ENCODE peak calls at places on chromosomes 5 and 9, in eight cellular contexts. X is uterus, W is IMR-90, O is adrenal gland, N is heart left ventricle, C is tibial nerve, L is ovary, B is A549. R is an unnamed sample.

GRCh38 chr5:108884736-108885135 is 137.0 kb downstream of the FER start:
- DNase-seq in X (no peak), W (peak), O (no peak), N (peak), C (no peak), L (no peak), B (no peak), R (no peak)

GRCh38 chr5:98905857-98906688 is 22.7 kb downstream of the CHD1 start:
- DNase-seq in X (no peak), W (peak), O (no peak), N (no peak), C (no peak), L (no peak), B (no peak), R (no peak)

GRCh38 chr5:114361724-114362196 is at the start of gene KCNN2:
- DNase-seq in X (peak), W (peak), O (peak), N (peak), C (peak), L (peak), B (peak), R (peak)

GRCh38 chr9:116154976-116155699 is 1.5 kb downstream of the PAPPA start:
- DNase-seq in X (peak), W (peak), O (no peak), N (no peak), C (no peak), L (peak), B (no peak), R (no peak)

GRCh38 chr9:114288233-114289051 is 34.5 kb upstream of the ORM1 start:
- DNase-seq in X (peak), W (peak), O (no peak), N (peak), C (no peak), L (peak), B (peak), R (no peak)

GRCh38 chr9:34985311-34985899 is 4.1 kb upstream of the DNAJB5 start:
- DNase-seq in X (peak), W (peak), O (peak), N (peak), C (peak), L (no peak), B (peak), R (no peak)

GRCh38 chr9:15146121-15146820 is 160.7 kb downstream of the TTC39B start:
- DNase-seq in X (no peak), W (no peak), O (no peak), N (no peak), C (no peak), L (no peak), B (no peak), R (no peak)

GRCh38 chr9:85237478-85237877 is 504.3 kb downstream of the AGTPBP1 start:
- DNase-seq in X (no peak), W (no peak), O (no peak), N (no peak), C (no peak), L (no peak), B (no peak), R (no peak)

GRCh38 chr9:137305788-137306545 is 3.9 kb upstream of the NRARP start:
- DNase-seq in X (peak), W (no peak), O (peak), N (peak), C (no peak), L (no peak), B (no peak), R (no peak)

GRCh38 chr5:106097308-106097707 is 1573.4 kb downstream of the EFNA5 start:
- DNase-seq in X (no peak), W (peak), O (no peak), N (no peak), C (no peak), L (no peak), B (no peak), R (no peak)

GRCh38 chr9:134177624-134178393 is 13.4 kb upstream of the RNU6ATAC start:
- DNase-seq in X (peak), W (no peak), O (no peak), N (no peak), C (no peak), L (no peak), B (no peak), R (peak)

GRCh38 chr5:7540806-7541205 is 144.9 kb downstream of the ADCY2 start:
- DNase-seq in X (no peak), W (no peak), O (no peak), N (no peak), C (no peak), L (no peak), B (no peak), R (no peak)

GRCh38 chr5:116733995-116734716 is 159.5 kb upstream of the SEMA6A start:
- DNase-seq in X (no peak), W (no peak), O (peak), N (no peak), C (no peak), L (no peak), B (no peak), R (no peak)

GRCh38 chr5:178207917-178208280 is 3.6 kb downstream of the HNRNPAB start:
- DNase-seq in X (no peak), W (no peak), O (no peak), N (no peak), C (no peak), L (no peak), B (no peak), R (no peak)
- TF ChIP-seq POLR2A in X (no peak), W (no peak), O (no peak), N (no peak), C (no peak), L (no peak), B (no peak), R (peak)

GRCh38 chr9:127734747-127735529 is at the start of gene TOR2A:
- DNase-seq in X (peak), W (peak), O (peak), N (peak), C (peak), L (peak), B (peak), R (peak)
- TF ChIP-seq POLR2A in X (peak), W (peak), O (peak), N (peak), C (peak), L (peak), B (peak), R (peak)

GRCh38 chr9:88920645-88921044 is 70.6 kb upstream of the S1PR3 start:
- DNase-seq in X (no peak), W (no peak), O (no peak), N (no peak), C (no peak), L (no peak), B (no peak), R (no peak)

GRCh38 chr9:88923653-88924284 is 67.5 kb upstream of the S1PR3 start:
- DNase-seq in X (no peak), W (no peak), O (no peak), N (no peak), C (no peak), L (no peak), B (no peak), R (no peak)

GRCh38 chr9:88927510-88927909 is 63.8 kb upstream of the S1PR3 start:
- DNase-seq in X (no peak), W (no peak), O (no peak), N (no peak), C (no peak), L (no peak), B (no peak), R (no peak)

GRCh38 chr9:88922091-88922490 is 69.2 kb upstream of the S1PR3 start:
- DNase-seq in X (no peak), W (no peak), O (no peak), N (no peak), C (no peak), L (no peak), B (no peak), R (no peak)

DNA sequence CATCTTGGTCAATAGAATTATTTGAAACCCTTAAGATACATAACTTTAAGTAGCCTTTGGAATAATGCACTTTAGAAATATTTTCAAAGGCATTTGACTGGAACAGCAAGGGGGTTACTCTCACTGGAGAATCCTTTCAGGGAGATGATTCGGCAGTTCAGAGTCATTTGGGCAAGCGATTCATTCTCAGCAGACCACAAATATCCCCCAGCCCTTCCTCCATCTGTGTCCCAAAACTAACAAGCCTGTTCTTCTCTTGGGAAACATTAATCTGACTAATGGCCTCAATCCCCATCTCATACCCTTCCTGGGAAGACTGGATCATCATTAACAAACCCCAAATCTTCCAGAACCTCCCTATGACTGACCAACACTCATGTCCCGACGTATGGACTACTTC is 65.8 kb upstream of the S1PR3 start:
- DNase-seq in X (no peak), W (peak), O (no peak), N (no peak), C (no peak), L (no peak), B (no peak), R (no peak)
- TF ChIP-seq POLR2A in X (no peak), W (no peak), O (no peak), N (no peak), C (no peak), L (no peak), B (no peak), R (no peak)

GRCh38 chr5:139748505-139748826 is 47.1 kb upstream of the PSD2 start:
- DNase-seq in X (no peak), W (no peak), O (no peak), N (no peak), C (no peak), L (no peak), B (no peak), R (no peak)

GRCh38 chr5:139745800-139746690 is 49.6 kb upstream of the PSD2 start:
- DNase-seq in X (peak), W (peak), O (peak), N (peak), C (peak), L (peak), B (peak), R (no peak)

GRCh38 chr5:139746691-139747582 is 48.7 kb upstream of the PSD2 start:
- DNase-seq in X (peak), W (peak), O (no peak), N (no peak), C (no peak), L (peak), B (no peak), R (peak)

GRCh38 chr5:139749242-139749641 is 46.4 kb upstream of the PSD2 start:
- DNase-seq in X (no peak), W (no peak), O (no peak), N (no peak), C (no peak), L (no peak), B (no peak), R (no peak)

DNA sequence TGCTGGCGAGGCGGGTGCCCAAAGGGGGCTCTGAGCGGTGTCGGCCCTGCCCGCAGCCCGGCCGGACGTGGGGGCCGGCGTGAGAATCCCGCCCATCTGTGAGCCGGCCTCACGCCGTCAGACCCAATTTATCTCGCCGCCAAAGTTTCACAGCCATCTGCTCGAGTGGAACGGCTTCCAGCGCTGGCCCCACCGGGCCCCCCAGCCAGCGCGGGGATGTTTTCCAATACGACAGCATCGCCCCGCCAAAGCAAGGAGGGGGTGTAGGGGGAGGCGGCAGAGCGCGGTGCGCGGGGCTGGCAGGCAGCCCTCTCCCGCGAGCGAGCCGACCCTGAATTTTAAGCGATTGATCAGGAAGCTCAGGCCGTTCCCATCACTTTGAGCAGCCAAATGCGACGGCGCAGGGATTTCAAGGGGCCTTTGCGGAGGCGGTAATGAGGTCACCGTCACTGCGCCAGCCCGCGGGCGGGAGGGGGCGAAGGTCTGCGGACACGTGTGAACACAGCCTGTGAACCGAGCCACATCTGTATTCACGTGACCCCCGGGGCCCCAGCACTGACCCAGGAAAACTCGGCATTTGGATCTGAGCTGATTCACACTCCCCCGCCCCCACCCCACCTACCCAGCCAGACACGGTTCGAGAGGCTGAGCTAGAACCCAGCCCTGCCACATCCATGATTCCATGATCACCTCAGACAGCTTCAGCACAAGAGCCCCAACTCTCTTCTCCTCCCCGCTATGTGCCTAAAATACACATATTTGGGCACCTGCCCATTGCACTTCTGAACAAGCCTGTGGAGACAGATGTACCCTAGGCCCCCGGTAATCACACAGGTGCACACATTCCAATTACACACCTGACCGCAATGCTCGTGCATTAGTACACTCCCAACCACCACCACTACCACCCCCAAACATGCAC is 47.8 kb upstream of the PSD2 start:
- DNase-seq in X (peak), W (peak), O (no peak), N (peak), C (peak), L (peak), B (no peak), R (no peak)
- TF ChIP-seq POLR2A in X (no peak), W (no peak), O (no peak), N (no peak), C (no peak), L (no peak), B (no peak), R (peak)

GRCh38 chr9:95003694-95004451 is 277.4 kb downstream of the AOPEP start:
- DNase-seq in X (peak), W (peak), O (peak), N (peak), C (peak), L (peak), B (no peak), R (peak)

GRCh38 chr9:95001720-95002119 is 275.2 kb downstream of the AOPEP start:
- DNase-seq in X (no peak), W (no peak), O (no peak), N (no peak), C (no peak), L (no peak), B (no peak), R (no peak)

GRCh38 chr9:95005276-95006141 is 279.0 kb downstream of the AOPEP start:
- DNase-seq in X (no peak), W (no peak), O (no peak), N (no peak), C (no peak), L (no peak), B (no peak), R (peak)

GRCh38 chr9:95007470-95007869 is 281.0 kb downstream of the AOPEP start:
- DNase-seq in X (no peak), W (no peak), O (no peak), N (no peak), C (no peak), L (no peak), B (no peak), R (no peak)

GRCh38 chr9:95004452-95005275 is 278.2 kb downstream of the AOPEP start:
- DNase-seq in X (peak), W (no peak), O (peak), N (peak), C (peak), L (peak), B (no peak), R (peak)
- TF ChIP-seq POLR2A in X (peak), W (no peak), O (no peak), N (peak), C (peak), L (peak), B (peak), R (no peak)

DNA sequence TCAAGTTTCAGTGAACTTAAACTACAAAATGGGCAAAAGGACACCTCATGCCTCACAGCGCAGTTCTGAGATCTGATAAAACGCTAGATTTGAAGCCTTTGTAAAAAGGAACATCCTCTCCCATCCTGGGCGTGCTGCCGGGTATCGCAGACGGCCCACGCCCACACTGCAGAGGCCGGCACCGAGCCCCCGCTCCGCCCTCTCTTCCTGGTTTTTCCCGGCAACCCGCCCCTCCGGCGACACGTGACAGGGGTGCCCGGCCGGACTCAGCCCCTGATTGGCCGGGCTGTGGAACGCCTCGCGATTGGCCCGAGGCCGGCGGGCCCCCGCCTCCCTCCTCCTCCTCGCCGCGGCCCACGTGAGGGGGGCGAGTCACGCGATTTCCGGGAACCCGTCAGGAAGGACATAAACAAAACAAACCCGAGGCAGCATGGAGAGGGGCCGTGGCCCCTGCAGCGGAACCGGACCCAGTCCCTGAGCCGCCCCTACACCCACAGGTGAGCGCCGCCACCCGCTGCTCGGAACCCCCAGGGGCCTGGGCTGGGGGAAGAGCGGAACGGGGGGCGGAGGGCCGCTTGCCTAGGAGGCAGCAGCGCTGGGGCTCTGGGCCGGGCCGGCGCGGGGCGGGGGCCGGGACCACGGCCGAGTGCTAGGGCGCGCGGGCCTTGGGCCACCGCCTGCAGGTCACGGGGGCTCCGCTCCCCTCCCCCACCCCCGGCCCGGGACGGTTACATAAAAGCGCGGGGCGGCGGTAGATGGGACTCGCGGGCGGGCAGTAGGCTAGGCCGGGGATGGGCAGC is at the start of gene CREBRF:
- DNase-seq in X (peak), W (peak), O (peak), N (peak), C (peak), L (peak), B (peak), R (peak)
- TF ChIP-seq POLR2A in X (peak), W (peak), O (peak), N (peak), C (peak), L (peak), B (peak), R (peak)

DNA sequence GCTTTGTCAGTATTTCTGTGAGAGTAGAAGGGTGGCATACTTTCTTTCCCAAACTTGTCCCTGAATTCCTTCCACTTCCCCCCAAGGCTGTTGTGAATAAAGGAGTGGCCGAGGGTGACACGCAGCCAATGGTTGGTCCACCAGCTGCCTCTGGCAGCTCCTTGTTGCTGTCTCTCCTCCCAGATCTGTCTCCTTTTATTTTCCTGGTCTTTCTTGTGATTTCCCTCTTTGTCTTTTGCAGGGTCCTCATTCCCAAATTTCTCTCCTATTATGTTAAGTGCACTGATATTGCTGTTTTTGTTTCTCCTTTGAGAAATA is 137.5 kb upstream of the HMHB1 start:
- DNase-seq in X (no peak), W (no peak), O (no peak), N (no peak), C (no peak), L (no peak), B (peak), R (no peak)
- TF ChIP-seq POLR2A in X (no peak), W (no peak), O (no peak), N (no peak), C (no peak), L (no peak), B (no peak), R (no peak)

DNA sequence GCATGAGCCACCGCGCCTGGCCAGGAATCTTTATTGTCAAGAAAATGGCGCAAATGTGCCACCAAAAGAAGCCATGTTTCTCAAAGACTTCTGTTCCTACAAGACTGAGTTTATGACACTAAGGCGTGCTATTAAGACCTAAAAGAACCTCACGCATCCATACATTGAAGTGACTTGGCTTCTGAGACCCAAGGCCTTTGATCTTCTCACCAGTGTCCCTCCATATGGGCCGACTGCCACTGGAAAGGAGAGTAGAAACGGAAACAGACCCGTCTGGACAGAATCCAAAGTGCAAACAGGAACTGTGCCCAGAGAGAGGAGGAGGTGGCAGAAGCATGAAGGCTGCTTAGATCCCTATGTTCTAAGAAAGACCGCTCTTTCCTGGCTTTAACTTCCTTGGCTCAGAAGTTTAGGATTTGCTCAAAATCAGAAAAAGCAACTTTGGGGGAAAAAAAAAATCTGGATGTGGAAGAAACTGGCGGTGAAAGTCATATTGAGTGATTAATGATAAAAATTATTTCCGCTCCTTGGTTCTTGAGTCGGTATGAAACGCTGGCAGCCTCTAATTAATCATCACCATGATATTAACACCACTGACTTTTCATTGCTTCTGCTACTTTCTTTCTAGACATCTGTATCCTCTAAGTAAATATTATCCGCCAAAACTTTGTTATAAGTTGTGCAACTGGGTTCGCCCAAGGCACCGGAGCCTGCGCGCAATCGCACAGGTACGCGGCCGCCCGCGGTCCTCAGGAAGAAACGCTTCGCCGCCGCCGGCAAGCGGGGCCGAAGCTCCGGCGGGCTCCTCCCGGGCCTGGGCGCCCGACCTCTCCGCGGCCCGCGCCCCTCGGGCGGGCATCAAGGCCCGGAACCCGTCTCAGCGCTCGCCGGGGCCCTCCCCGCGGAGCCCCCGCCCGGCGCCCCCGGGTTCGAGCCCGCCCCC is 730 bp downstream of the DAP start:
- DNase-seq in X (peak), W (peak), O (peak), N (peak), C (peak), L (peak), B (peak), R (peak)
- TF ChIP-seq POLR2A in X (no peak), W (no peak), O (no peak), N (no peak), C (no peak), L (no peak), B (no peak), R (no peak)

GRCh38 chr5:9544502-9545300 is 1.2 kb downstream of the SEMA5A start:
- DNase-seq in X (peak), W (peak), O (peak), N (peak), C (peak), L (peak), B (peak), R (peak)
- TF ChIP-seq POLR2A in X (no peak), W (peak), O (no peak), N (peak), C (peak), L (no peak), B (no peak), R (no peak)

R was measured in GM12892.